ENCODE peak calls at places on chromosomes 4 and X, in four cellular contexts. F is CD8-positive, alpha-beta T cell; O is left ventricle myocardium inferior; B is stomach. A is an unnamed sample.
A peak's percentile ranks its signal among the peaks of the same experiment; 100 is the strongest.

GRCh38 chr4:113452152-113452551 is 309.4 kb downstream of the CAMK2D start:
- DNase-seq in O (no peak), B (no peak), F (no peak), A (no peak)

GRCh38 chr4:42806436-42806835 is 86.1 kb upstream of the GRXCR1 start:
- DNase-seq in F (no peak), B (no peak), O (no peak), A (no peak)

GRCh38 chrX:154799554-154800348 is 5.5 kb downstream of the MPP1 start:
- DNase-seq in O (no peak), B (peak; percentile 62), F (no peak), A (peak; percentile 36)

GRCh38 chr4:4923208-4923607 is 63.7 kb downstream of the MSX1 start:
- DNase-seq in O (no peak), B (no peak), F (no peak), A (no peak)

GRCh38 chr4:100022792-100023222 is 72.7 kb upstream of the H2AZ1 start:
- DNase-seq in F (no peak), O (no peak), B (no peak), A (no peak)

GRCh38 chr4:139028191-139028661 is 12.6 kb downstream of the NOCT start:
- DNase-seq in O (peak; percentile 80), F (no peak), B (peak; percentile 80), A (peak; percentile 70)

GRCh38 chr4:121061861-121062260 is 10.5 kb downstream of the NDNF start:
- DNase-seq in B (no peak), O (no peak), F (no peak), A (no peak)

GRCh38 chr4:188783160-188783559 is 643.9 kb downstream of the TRIML1 start:
- DNase-seq in B (no peak), O (no peak), F (no peak), A (no peak)

GRCh38 chr4:80610199-80610598 is 274.7 kb downstream of the CFAP299 start:
- DNase-seq in B (no peak), O (no peak), F (no peak), A (no peak)

GRCh38 chrX:31508338-31508737 is 436.5 kb upstream of the FTHL17 start:
- DNase-seq in O (no peak), F (no peak), B (no peak), A (no peak)

GRCh38 chrX:2497961-2498780 is 2.6 kb downstream of the DHRSX start:
- DNase-seq in F (no peak), B (peak; percentile 41), O (no peak), A (no peak)

GRCh38 chr4:98377626-98378025 is 116.4 kb downstream of the RAP1GDS1 start:
- DNase-seq in B (no peak), F (no peak), O (no peak), A (no peak)

GRCh38 chrX:42220083-42220482 is 296.7 kb upstream of the CASK start:
- DNase-seq in O (no peak), B (no peak), F (no peak), A (no peak)

GRCh38 chr4:23956601-23957364 is 66.9 kb upstream of the PPARGC1A start:
- DNase-seq in F (no peak), O (no peak), B (no peak), A (no peak)

GRCh38 chr4:84384801-84385582 is 114.1 kb downstream of the NKX6-1 start:
- DNase-seq in O (no peak), F (no peak), B (no peak), A (no peak)

GRCh38 chr4:81031389-81032173 is 1.1 kb downstream of the BMP3 start:
- DNase-seq in F (no peak), B (no peak), O (no peak), A (no peak)

GRCh38 chrX:56397636-56398035 is 165.5 kb downstream of the KLF8 start:
- DNase-seq in B (no peak), F (no peak), O (no peak), A (no peak)

GRCh38 chr4:48680848-48681568 is 99.1 kb downstream of the FRYL start:
- DNase-seq in O (no peak), F (no peak), B (no peak), A (no peak)

GRCh38 chr4:76585897-76586360 is 150.9 kb downstream of the SHROOM3 start:
- DNase-seq in B (peak; percentile 95), F (peak; percentile 5), O (peak; percentile 70), A (peak; percentile 94)

GRCh38 chr4:76611164-76611563 is 176.1 kb downstream of the SHROOM3 start:
- DNase-seq in B (no peak), F (no peak), O (no peak), A (no peak)

GRCh38 chr4:48388504-48389154 is 47.3 kb downstream of the SLAIN2 start:
- DNase-seq in O (no peak), B (no peak), F (no peak), A (no peak)

GRCh38 chrX:39679497-39680157 is 418.1 kb downstream of the BCOR start:
- DNase-seq in O (no peak), B (no peak), F (no peak), A (no peak)

GRCh38 chr4:7393491-7394183 is 41.1 kb downstream of the PSAPL1 start:
- DNase-seq in O (no peak), B (no peak), F (no peak), A (no peak)

GRCh38 chr4:32858971-32859370 is 2138.8 kb downstream of the PCDH7 start:
- DNase-seq in B (no peak), F (no peak), O (no peak), A (no peak)

GRCh38 chr4:83599183-83599582 is 63.3 kb downstream of the GPAT3 start:
- DNase-seq in O (no peak), F (no peak), B (no peak), A (no peak)

GRCh38 chr4:41728571-41728908 is 20.0 kb downstream of the PHOX2B start:
- DNase-seq in O (no peak), F (no peak), B (no peak), A (no peak)

GRCh38 chr4:123643691-123644090 is 247.1 kb downstream of the SPRY1 start:
- DNase-seq in O (no peak), F (no peak), B (no peak), A (no peak)

GRCh38 chr4:89528525-89529133 is 221.0 kb upstream of the GPRIN3 start:
- DNase-seq in F (no peak), O (no peak), B (no peak), A (no peak)

GRCh38 chr4:1658581-1658980 is 25.5 kb downstream of the FAM53A start:
- DNase-seq in F (no peak), B (no peak), O (no peak), A (no peak)

GRCh38 chr4:87974856-87975462 is 555 bp upstream of the SPP1 start:
- DNase-seq in O (no peak), F (no peak), B (no peak), A (no peak)

GRCh38 chr4:120517966-120518365 is 404.6 kb downstream of the PRDM5 start:
- DNase-seq in B (no peak), O (no peak), F (no peak), A (peak; percentile 85)

GRCh38 chrX:68826113-68826980 is 2.5 kb upstream of the EFNB1 start:
- DNase-seq in B (no peak), O (no peak), F (no peak), A (no peak)

GRCh38 chr4:133960975-133961374 is 240.6 kb downstream of the PABPC4L start:
- DNase-seq in O (no peak), F (no peak), B (no peak), A (no peak)

GRCh38 chrX:28843817-28844216 is 256.6 kb downstream of the IL1RAPL1 start:
- DNase-seq in B (no peak), O (no peak), F (no peak), A (no peak)

GRCh38 chr4:7154351-7154981 is 37.9 kb upstream of the SORCS2 start:
- DNase-seq in O (no peak), B (no peak), F (no peak), A (no peak)

GRCh38 chrX:150688911-150689451 is 4.2 kb upstream of the MTMR1 start:
- DNase-seq in B (no peak), F (no peak), O (no peak), A (no peak)

GRCh38 chr4:30718021-30718888 is 1.9 kb upstream of the PCDH7 start:
- DNase-seq in B (peak; percentile 31), F (no peak), O (peak; percentile 48), A (no peak)

GRCh38 chr4:90995996-90996395 is 868.8 kb downstream of the CCSER1 start:
- DNase-seq in O (no peak), B (no peak), F (no peak), A (no peak)

GRCh38 chr4:184590196-184590595 is 59.1 kb downstream of the CASP3 start:
- DNase-seq in F (no peak), B (no peak), O (no peak), A (no peak)

DNA sequence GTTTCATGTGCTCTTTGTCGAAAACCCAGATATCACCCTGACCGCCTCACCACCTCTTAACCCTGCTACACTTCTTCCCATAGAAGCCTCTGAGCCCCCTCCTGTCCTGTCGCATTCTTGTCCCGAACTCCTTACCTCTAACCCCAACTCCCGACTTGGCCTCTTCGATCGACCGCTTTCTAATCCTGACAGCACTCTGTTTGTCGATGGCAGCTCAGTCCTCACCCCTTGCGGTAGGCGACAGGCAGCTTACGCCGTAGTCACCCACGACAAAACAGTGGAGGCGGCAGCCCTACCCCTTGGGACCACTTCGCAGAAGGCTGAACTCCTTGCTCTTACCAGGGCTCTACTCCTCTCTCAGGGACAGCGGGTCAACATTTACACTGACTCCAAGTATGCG is 961.7 kb downstream of the RPA4 start:
- DNase-seq in B (no peak), O (no peak), F (no peak), A (no peak)
- H3K9me3 ChIP-seq in B (peaks cover 10% of the 10 kb centered on the region), O (no peaks in the 10 kb centered on the region), F (no peaks in the 10 kb centered on the region), A (no peaks in the 10 kb centered on the region)

GRCh38 chrX:24147165-24147564 is 2.4 kb upstream of the ZFX start:
- DNase-seq in F (no peak), O (no peak), B (no peak), A (no peak)
- TF ChIP-seq CTCF in F (no peak), O (no peak), B (no peak), A (no peak)

DNA sequence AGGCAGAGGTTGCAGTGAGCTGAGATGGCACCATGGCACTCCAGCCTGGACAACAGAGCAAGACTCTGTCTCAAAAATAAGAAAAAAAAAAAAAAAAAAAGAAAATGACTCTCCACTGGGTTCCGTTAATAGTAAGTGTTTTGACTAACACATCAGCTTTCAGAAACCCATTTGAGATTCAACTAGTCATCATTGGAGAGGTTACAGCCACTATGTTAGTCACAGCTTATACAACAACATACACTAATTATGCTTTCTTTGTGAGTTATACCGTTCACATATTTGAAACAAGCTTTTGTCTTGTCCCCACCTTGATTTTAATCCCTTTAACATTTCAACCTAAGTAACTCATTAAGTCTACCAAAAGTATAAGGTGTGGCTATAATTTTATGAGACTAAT is 48.2 kb downstream of the HADH start:
- DNase-seq in B (no peak), F (no peak), O (no peak), A (no peak)
- H3K4me1 ChIP-seq in B (no peaks in the 10 kb centered on the region), F (peaks cover 53% of the 10 kb centered on the region), O (peaks cover 14% of the 10 kb centered on the region), A (no peaks in the 10 kb centered on the region)

GRCh38 chr4:186724048-186724860 is 598 bp upstream of the FAT1 start:
- DNase-seq in B (peak; percentile 64), O (peak; percentile 56), F (no peak), A (peak; percentile 34)
- H3K9me3 ChIP-seq in B (no peaks in the 10 kb centered on the region), O (peaks cover 15% of the 10 kb centered on the region), F (no peaks in the 10 kb centered on the region), A (no peaks in the 10 kb centered on the region)